ENCODE peak calls at places on chromosomes 5 and 9, in four cellular contexts. G is glutamatergic neuron, C is ovary, K is GM20000. S is an unnamed sample.

GRCh38 chr9:89177401-89178161 is 1.0 kb downstream of the SHC3 start:
- DNase-seq in G (peak), C (no peak), K (no peak), S (no peak)

GRCh38 chr5:54457094-54457531 is 1.6 kb downstream of the HSPB3 start:
- DNase-seq in C (peak), K (no peak), G (no peak), S (no peak)

GRCh38 chr9:135664266-135664665 is 1.2 kb downstream of the LCN9 start:
- DNase-seq in G (no peak), K (peak), C (no peak), S (no peak)

GRCh38 chr5:77882670-77883257 is 106.6 kb upstream of the TBCA start:
- DNase-seq in C (no peak), K (no peak), G (no peak), S (no peak)

GRCh38 chr5:133203317-133204305 is 151.8 kb downstream of the HSPA4 start:
- DNase-seq in G (no peak), C (no peak), K (no peak), S (no peak)

GRCh38 chr5:180487556-180487955 is 6.6 kb upstream of the CNOT6 start:
- DNase-seq in C (no peak), K (no peak), G (no peak), S (no peak)

GRCh38 chr5:149857499-149857898 is 87.1 kb downstream of the PDE6A start:
- DNase-seq in G (no peak), K (no peak), C (peak), S (no peak)

GRCh38 chr5:72281764-72282499 is 38.1 kb downstream of the MRPS27 start:
- DNase-seq in G (no peak), K (no peak), C (no peak), S (no peak)

GRCh38 chr9:89436963-89437625 is 60.8 kb downstream of the SEMA4D start:
- DNase-seq in K (no peak), G (no peak), C (no peak), S (no peak)

GRCh38 chr5:159510282-159510681 is 180.0 kb upstream of the IL12B start:
- DNase-seq in K (no peak), G (peak), C (peak), S (no peak)

GRCh38 chr9:101375546-101375945 is 9.3 kb downstream of the BAAT start:
- DNase-seq in K (no peak), G (no peak), C (no peak), S (no peak)

GRCh38 chr5:173496129-173496882 is 120.1 kb downstream of the BOD1 start:
- DNase-seq in C (no peak), K (no peak), G (no peak), S (no peak)

GRCh38 chr9:100700689-100701318 is 122.9 kb downstream of the CAVIN4 start:
- DNase-seq in G (no peak), K (peak), C (no peak), S (peak)

GRCh38 chr5:138594305-138595058 is 19.3 kb upstream of the HSPA9 start:
- DNase-seq in K (no peak), C (no peak), G (no peak), S (no peak)

GRCh38 chr5:56311306-56311904 is 78.3 kb upstream of the ANKRD55 start:
- DNase-seq in K (no peak), C (no peak), G (no peak), S (no peak)

GRCh38 chr9:112065781-112066606 is 109.1 kb downstream of the SUSD1 start:
- DNase-seq in K (no peak), G (no peak), C (no peak), S (no peak)

GRCh38 chr9:88537743-88538055 is 2.7 kb downstream of the NXNL2 start:
- DNase-seq in C (peak), G (peak), K (no peak), S (no peak)

GRCh38 chr5:180289433-180289832 is 2.5 kb downstream of the MAPK9 start:
- DNase-seq in K (no peak), G (no peak), C (no peak), S (no peak)

GRCh38 chr9:85479305-85479704 is 262.4 kb downstream of the AGTPBP1 start:
- DNase-seq in G (no peak), C (no peak), K (no peak), S (no peak)

GRCh38 chr5:123813937-123814624 is 302.1 kb downstream of the CSNK1G3 start:
- DNase-seq in G (no peak), K (peak), C (no peak), S (no peak)

GRCh38 chr5:176387384-176387925 is 943 bp downstream of the NOP16 start:
- DNase-seq in K (no peak), G (no peak), C (no peak), S (no peak)

GRCh38 chr5:37234288-37234687 is 14.9 kb downstream of the CPLANE1 start:
- DNase-seq in K (no peak), C (no peak), G (no peak), S (no peak)

DNA sequence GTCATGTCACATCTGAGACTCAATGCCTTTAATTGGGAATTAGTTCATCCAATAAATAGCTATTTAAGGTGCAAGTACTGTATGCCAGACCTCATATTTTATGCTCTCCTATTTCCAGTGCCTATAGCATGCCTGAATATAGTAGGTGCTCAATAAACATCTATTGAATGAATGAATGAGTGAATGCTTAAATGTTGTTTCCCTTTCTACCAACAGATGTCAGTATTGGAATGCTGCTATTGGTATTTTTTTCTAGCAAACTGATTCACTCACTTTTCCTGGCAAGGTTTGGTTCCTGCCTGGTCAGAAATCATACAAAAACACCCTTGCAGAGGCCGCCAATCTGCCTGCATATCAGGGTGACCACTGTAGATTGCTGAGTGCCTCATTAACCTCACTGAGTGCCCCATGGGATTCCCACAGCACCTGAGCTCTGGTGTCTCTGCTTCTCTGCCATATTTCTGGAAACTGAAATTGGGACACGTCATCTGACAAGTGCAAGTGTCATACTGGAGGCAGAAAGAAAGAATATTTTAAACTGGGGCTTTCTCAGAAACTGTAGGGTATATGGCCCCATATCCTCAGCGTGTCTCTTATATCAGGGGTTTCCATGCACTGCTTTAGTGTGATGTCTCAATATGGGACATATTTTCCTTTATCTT is 359.7 kb downstream of the TRIM32 start:
- DNase-seq in C (no peak), G (peak), K (peak), S (peak)
- TF ChIP-seq CTCF in C (no peak), G (no peak), K (no peak), S (peak)

GRCh38 chr5:139699352-139699751 is 51.2 kb downstream of the CXXC5 start:
- DNase-seq in C (no peak), K (no peak), G (no peak), S (no peak)

GRCh38 chr5:139698461-139699146 is 50.5 kb downstream of the CXXC5 start:
- DNase-seq in G (peak), C (peak), K (no peak), S (no peak)

GRCh38 chr5:139704748-139705147 is 56.6 kb downstream of the CXXC5 start:
- DNase-seq in K (no peak), G (no peak), C (no peak), S (no peak)

GRCh38 chr5:139702548-139702947 is 54.4 kb downstream of the CXXC5 start:
- DNase-seq in G (no peak), K (no peak), C (no peak), S (no peak)

DNA sequence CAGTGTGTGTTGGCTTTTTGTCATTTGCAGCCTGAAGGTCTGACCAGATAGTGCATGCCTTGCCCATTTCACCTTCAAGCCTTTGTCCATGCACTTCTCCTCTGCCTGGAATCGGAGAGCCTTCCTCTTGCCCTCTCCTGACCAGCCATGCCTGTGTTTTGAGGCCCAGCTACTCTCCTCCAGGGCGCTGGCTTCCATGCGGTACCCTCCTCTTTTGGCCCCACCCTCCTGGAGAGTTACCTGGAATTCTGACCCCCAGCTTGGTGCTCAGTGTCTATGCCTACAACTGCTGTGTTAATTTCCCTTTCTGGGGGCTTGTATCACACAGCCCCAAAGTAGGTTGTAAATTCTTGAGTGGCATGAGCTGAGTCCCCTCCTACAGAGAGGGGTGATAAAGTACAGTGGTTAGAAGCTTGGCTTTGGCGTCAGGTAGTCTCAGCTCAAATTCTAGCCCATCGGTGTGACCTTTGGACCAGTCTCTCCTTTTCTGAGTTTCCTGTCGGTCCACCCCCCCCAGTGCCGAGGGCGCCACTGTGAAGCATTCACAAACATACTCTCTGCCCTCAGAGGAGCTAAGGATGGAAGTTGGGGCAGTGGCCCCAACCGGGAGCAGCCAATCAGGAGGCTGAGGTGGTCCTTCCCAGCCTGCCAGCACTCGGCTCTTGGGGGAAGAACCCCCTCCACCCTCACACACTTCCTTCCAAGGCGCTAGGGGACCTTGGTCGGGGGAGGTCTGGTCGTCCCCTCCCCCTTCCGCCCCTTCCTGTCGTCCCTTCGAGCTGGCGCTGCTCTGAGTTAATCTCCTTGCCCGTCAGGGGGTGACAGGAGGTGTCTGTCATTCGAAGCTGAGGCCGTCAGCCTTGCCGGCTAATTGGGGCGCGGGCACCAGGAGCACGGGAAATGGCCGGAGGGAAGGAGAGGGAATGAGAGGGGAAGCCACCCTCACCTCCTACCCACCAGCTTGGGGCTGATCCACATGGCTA is 52.9 kb downstream of the CXXC5 start:
- DNase-seq in K (no peak), C (no peak), G (no peak), S (no peak)
- TF ChIP-seq CTCF in K (no peak), C (no peak), G (no peak), S (no peak)

DNA sequence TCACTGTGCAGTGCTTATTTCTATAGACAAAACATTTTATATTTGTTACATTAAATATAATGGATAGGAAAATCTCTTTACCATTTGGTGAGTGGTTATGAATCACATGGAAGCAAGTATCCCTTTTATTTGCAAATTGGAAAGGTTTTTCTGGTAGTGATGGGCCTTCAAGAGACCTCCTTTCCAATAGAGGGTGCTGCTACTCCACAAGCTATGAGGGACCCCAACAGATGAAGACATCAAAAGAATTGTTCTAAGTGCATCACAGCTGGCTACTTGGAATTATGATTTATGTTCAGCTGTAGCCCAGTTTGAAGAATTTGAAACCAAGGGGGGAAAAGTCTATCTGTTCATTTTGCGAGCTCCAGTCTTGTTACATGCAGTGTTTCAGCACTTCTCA is 493.7 kb upstream of the SGCD start:
- DNase-seq in C (no peak), K (no peak), G (no peak), S (no peak)
- TF ChIP-seq CTCF in C (no peak), K (no peak), G (no peak), S (no peak)

GRCh38 chr5:50929174-50929573 is 262.7 kb downstream of the PARP8 start:
- DNase-seq in K (no peak), G (no peak), C (no peak), S (no peak)

GRCh38 chr5:50934343-50934742 is 267.9 kb downstream of the PARP8 start:
- DNase-seq in K (no peak), C (no peak), G (no peak), S (no peak)
- TF ChIP-seq CTCF in K (no peak), C (no peak), G (no peak), S (no peak)

GRCh38 chr9:116928884-116929283 is 241.8 kb downstream of the TRIM32 start:
- DNase-seq in C (no peak), K (no peak), G (no peak), S (no peak)
- TF ChIP-seq CTCF in C (no peak), K (no peak), G (no peak), S (no peak)

GRCh38 chr9:82091100-82091499 is 102.5 kb downstream of the SPATA31D1 start:
- DNase-seq in C (no peak), G (no peak), K (no peak), S (no peak)
- TF ChIP-seq CTCF in C (no peak), G (no peak), K (no peak), S (no peak)

GRCh38 chr5:15103130-15103529 is 231.6 kb upstream of the ANKH start:
- DNase-seq in C (no peak), K (no peak), G (no peak), S (no peak)

GRCh38 chr5:15103864-15104263 is 232.3 kb upstream of the ANKH start:
- DNase-seq in K (no peak), C (no peak), G (no peak), S (no peak)

GRCh38 chr5:15106530-15107283 is 235.1 kb upstream of the ANKH start:
- DNase-seq in K (no peak), G (no peak), C (no peak), S (no peak)

DNA sequence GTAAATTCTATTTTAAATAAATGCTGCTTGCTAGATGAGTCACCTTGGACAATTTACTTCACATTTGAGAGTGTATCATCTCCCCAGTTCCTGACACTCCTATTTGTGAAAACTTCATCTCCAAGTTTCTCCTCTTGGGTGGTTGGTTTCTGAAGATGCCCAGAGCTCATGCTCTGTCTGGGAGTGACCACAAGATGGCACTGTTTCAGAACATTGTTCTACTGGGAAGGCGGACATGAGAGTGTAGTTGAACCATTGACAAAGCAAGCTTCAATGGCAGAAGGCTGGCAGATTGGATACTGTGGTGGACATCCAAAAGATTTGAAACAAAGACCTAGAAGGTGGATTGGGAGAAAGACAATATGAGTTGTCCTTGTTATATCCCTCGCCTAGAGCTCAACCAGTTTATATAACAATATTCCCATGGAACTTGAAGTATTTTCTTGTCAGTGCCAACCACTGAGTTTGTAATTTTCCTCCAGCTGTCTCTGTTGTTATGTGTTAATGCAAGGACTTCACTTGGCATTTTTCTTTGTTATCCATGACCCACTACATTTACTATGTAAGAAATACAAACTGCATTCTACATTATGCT is 234.3 kb upstream of the ANKH start:
- DNase-seq in G (peak), K (peak), C (peak), S (peak)
- TF ChIP-seq CTCF in G (peak), K (peak), C (peak), S (peak)

GRCh38 chr5:96377597-96377996 is 55.5 kb downstream of the PCSK1 start:
- DNase-seq in C (no peak), G (no peak), K (no peak), S (no peak)

GRCh38 chr5:96379862-96380261 is 53.2 kb downstream of the PCSK1 start:
- DNase-seq in C (no peak), K (no peak), G (no peak), S (no peak)

GRCh38 chr5:96384353-96384752 is 48.7 kb downstream of the PCSK1 start:
- DNase-seq in K (no peak), G (no peak), C (no peak), S (no peak)

GRCh38 chr5:96377167-96377566 is 55.9 kb downstream of the PCSK1 start:
- DNase-seq in G (no peak), K (no peak), C (no peak), S (no peak)

DNA sequence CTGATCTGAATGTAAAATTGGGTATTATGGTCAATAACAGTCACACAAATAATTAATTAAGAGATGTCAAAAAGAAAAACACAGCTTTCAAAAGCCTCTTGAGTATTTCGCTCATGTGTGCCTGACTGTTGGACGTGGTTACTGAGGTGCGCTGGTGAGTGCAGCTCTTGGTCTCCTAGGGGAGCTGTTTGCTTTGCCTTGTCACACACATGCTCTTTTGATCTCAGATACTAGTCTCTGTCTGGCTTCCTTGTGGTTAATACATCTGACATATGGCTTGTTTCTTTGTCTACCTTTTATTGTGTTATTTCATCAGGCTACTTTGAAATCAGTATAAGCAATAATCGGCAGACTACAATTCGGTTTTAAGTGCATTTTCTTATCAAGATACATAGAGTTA is 51.5 kb downstream of the PCSK1 start:
- DNase-seq in K (no peak), G (no peak), C (no peak), S (no peak)
- TF ChIP-seq CTCF in K (no peak), G (no peak), C (no peak), S (peak)

GRCh38 chr5:63125862-63126261 is 547.2 kb downstream of the LRRC70 start:
- DNase-seq in C (peak), K (peak), G (no peak), S (no peak)
- TF ChIP-seq CTCF in C (no peak), K (peak), G (peak), S (peak)